ENCODE peak calls at places on chromosomes 1 and 21, in four cellular contexts. X is prostate gland, D is H1, Z is stomach. Q is an unnamed sample.

GRCh38 chr1:21956720-21957552 is 19.8 kb upstream of the HSPG2 start:
- DNase-seq in X (peak; percentile 93), D (no peak), Z (peak; percentile 89), Q (no peak)

GRCh38 chr1:91804546-91805023 is 81.4 kb downstream of the TGFBR3 start:
- DNase-seq in X (no peak), D (no peak), Z (no peak), Q (no peak)

GRCh38 chr1:161020573-161021167 is at the start of gene F11R:
- DNase-seq in X (peak; percentile 45), D (no peak), Z (peak; percentile 60), Q (peak; percentile 83)

GRCh38 chr21:14560555-14560954 is 14.4 kb upstream of the SAMSN1 start:
- DNase-seq in X (no peak), D (no peak), Z (no peak), Q (no peak)

GRCh38 chr1:93200086-93200620 is 19.6 kb downstream of the CCDC18 start:
- DNase-seq in X (no peak), D (no peak), Z (no peak), Q (no peak)

GRCh38 chr1:48019714-48020315 is 22.6 kb upstream of the TRABD2B start:
- DNase-seq in X (peak; percentile 84), D (no peak), Z (no peak), Q (no peak)

GRCh38 chr1:198623920-198624647 is 14.8 kb upstream of the PTPRC start:
- DNase-seq in X (no peak), D (no peak), Z (no peak), Q (no peak)

GRCh38 chr1:231091415-231091814 is 51.4 kb upstream of the FAM89A start:
- DNase-seq in X (no peak), D (no peak), Z (no peak), Q (no peak)

GRCh38 chr1:32881291-32881690 is 5.0 kb upstream of the HPCA start:
- DNase-seq in X (no peak), D (no peak), Z (no peak), Q (no peak)

GRCh38 chr1:200970771-200971427 is 52.6 kb downstream of the KIF21B start:
- DNase-seq in X (no peak), D (no peak), Z (no peak), Q (no peak)

GRCh38 chr1:70196333-70196732 is 9.0 kb downstream of the LRRC40 start:
- DNase-seq in X (no peak), D (no peak), Z (no peak), Q (no peak)

GRCh38 chr1:33372677-33373076 is 51.8 kb upstream of the A3GALT2 start:
- DNase-seq in X (no peak), D (no peak), Z (no peak), Q (no peak)

GRCh38 chr1:228871314-228872061 is 136.2 kb downstream of the RHOU start:
- DNase-seq in X (no peak), D (no peak), Z (no peak), Q (no peak)

GRCh38 chr1:110765640-110766335 is 91.0 kb upstream of the KCNA3 start:
- DNase-seq in X (peak; percentile 39), D (no peak), Z (no peak), Q (no peak)

GRCh38 chr1:15618685-15619525 is 1.6 kb downstream of the DDI2 start:
- DNase-seq in X (peak; percentile 58), D (no peak), Z (no peak), Q (no peak)

GRCh38 chr1:153312569-153313186 is at the start of gene PGLYRP3:
- DNase-seq in X (no peak), D (no peak), Z (no peak), Q (no peak)

GRCh38 chr1:93448292-93448982 is 519 bp downstream of the FNBP1L start:
- DNase-seq in X (peak; percentile 45), D (no peak), Z (peak; percentile 56), Q (peak; percentile 89)

GRCh38 chr1:51969038-51969705 is 21.3 kb downstream of the RAB3B start:
- DNase-seq in X (no peak), D (no peak), Z (no peak), Q (no peak)

GRCh38 chr1:236516929-236517704 is 6.7 kb upstream of the LGALS8 start:
- DNase-seq in X (peak; percentile 58), D (no peak), Z (no peak), Q (no peak)

GRCh38 chr1:215056584-215056983 is 26.0 kb upstream of the KCNK2 start:
- DNase-seq in X (no peak), D (no peak), Z (no peak), Q (no peak)

GRCh38 chr1:36542962-36543515 is 60.3 kb upstream of the CSF3R start:
- DNase-seq in X (no peak), D (no peak), Z (no peak), Q (no peak)

GRCh38 chr1:4972761-4973320 is 318.4 kb downstream of the AJAP1 start:
- DNase-seq in X (no peak), D (no peak), Z (no peak), Q (no peak)

GRCh38 chr1:68112835-68113243 is 62.4 kb upstream of the DIRAS3 start:
- DNase-seq in X (no peak), D (no peak), Z (no peak), Q (no peak)

GRCh38 chr1:15418811-15419515 is 9.3 kb downstream of the EFHD2 start:
- DNase-seq in X (no peak), D (no peak), Z (peak; percentile 86), Q (no peak)

GRCh38 chr21:46355161-46356004 is 31.4 kb downstream of the PCNT start:
- DNase-seq in X (no peak), D (no peak), Z (no peak), Q (no peak)

DNA sequence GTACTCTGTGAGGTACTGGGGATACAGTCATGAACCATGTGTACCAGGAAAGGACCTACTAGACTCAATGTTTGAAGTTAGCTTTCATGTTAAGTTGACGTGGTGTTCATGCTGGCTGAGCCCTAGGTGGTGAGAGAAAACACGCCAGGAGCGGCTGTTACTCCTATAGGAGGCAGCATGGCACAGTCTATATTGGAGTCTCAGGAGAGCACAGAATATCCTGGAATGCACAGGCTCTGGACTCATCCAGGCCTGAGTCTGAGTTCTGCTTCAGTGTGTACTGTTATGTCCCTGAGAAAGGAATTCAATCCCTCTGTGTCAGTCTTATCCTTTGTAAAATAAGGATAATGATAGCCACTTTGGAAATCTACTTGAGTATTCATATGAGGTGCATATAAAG is 41.2 kb downstream of the DPT start:
- DNase-seq in X (no peak), D (no peak), Z (no peak), Q (no peak)
- TF ChIP-seq CTCF in X (no peak), D (peak; percentile 30), Z (no peak), Q (no peak)

DNA sequence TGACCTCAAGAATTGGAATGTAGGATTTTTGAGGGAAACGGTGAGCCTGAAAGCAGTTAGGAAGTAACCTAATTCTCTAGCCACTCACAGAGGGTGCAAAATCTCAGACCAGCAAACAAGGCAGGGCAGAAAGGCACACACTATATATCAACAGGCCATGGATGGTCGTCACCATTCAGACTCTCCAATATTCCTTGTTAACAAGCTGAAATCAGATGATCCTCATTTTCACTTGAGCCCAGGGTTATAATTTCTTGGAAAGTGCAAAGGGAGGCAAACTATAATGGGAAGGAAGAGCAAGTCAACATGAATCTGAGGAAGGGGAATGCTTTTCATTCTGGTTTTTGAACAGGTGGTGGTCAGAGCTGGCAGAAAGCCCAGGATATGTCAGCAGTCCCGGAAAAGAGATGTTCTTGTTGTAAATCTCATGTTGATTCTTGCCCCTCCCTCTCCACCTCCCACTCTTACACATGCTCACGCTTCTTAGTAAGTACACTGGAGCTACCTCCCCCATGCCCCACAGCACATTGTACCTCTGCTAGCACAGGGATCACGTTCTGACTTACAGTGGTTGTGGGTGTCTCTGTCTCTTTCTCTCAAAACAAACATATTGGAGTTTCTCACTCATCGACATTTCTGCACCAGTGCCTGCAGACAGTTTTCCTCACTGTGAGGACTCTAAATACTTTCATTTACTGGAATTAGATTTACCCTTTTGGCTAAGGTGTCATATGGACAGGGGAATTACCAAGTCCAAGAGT is 77.7 kb downstream of the XCL2 start:
- DNase-seq in X (peak; percentile 9), D (no peak), Z (peak; percentile 26), Q (peak; percentile 41)
- H3K4me1 ChIP-seq in X (no peaks in the 10 kb centered on the region), D (no peaks in the 10 kb centered on the region), Z (no peaks in the 10 kb centered on the region), Q (peaks cover 21% of the 10 kb centered on the region)

GRCh38 chr1:95561244-95561840 is 327.3 kb downstream of the RWDD3 start:
- DNase-seq in X (no peak), D (no peak), Z (no peak), Q (no peak)

DNA sequence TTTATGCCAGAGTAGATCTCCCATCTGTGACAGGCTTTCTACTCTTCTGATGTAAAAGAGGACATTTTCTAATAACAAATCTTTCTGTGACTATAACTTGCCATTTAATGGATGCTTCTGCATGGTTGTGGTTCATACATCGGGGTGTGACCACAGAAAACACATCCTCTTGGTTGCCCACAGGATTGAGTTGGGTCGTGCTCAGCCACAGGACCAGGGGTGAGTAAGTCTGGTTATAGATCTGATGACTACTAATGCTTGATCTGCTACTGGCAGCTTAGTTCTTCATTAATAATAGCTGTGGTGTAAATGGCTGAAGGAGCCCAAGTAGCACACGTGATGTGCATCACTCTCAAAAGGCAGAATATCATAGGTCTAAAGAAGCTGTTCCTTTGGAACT is 328.2 kb downstream of the RWDD3 start:
- DNase-seq in X (no peak), D (no peak), Z (no peak), Q (no peak)
- TF ChIP-seq POLR2AphosphoS5 in X (no peak), D (no peak), Z (no peak), Q (no peak)

GRCh38 chr1:204419064-204419403 is 7.4 kb upstream of the PPP1R15B start:
- DNase-seq in X (no peak), D (no peak), Z (no peak), Q (no peak)

GRCh38 chr1:204417231-204417997 is 5.8 kb upstream of the PPP1R15B start:
- DNase-seq in X (peak; percentile 88), D (no peak), Z (peak; percentile 82), Q (peak; percentile 74)

GRCh38 chr1:204421441-204421840 is 9.8 kb upstream of the PPP1R15B start:
- DNase-seq in X (no peak), D (no peak), Z (no peak), Q (no peak)

GRCh38 chr1:204418174-204419063 is 6.8 kb upstream of the PPP1R15B start:
- DNase-seq in X (no peak), D (no peak), Z (no peak), Q (no peak)

GRCh38 chr1:204420039-204421004 is 8.7 kb upstream of the PPP1R15B start:
- DNase-seq in X (no peak), D (no peak), Z (no peak), Q (no peak)
- TF ChIP-seq CTCF in X (no peak), D (no peak), Z (no peak), Q (no peak)

GRCh38 chr1:19392221-19392620 is 80.1 kb downstream of the SLC66A1 start:
- DNase-seq in X (no peak), D (no peak), Z (no peak), Q (no peak)
- H3K4me1 ChIP-seq in X (peaks cover 17% of the 10 kb centered on the region), D (peaks cover 5% of the 10 kb centered on the region), Z (peaks cover 36% of the 10 kb centered on the region), Q (peaks cover 34% of the 10 kb centered on the region)

Q was measured in upper lobe of left lung.